ENCODE peak calls at places on chromosomes 3 and 15, in four cellular contexts. K is stomach, T is Peyer's patch, I is ovary. E is an unnamed sample.

GRCh38 chr15:48897144-48897814 is 19.3 kb downstream of the EID1 start:
- DNase-seq in K (no peak), T (no peak), I (no peak), E (no peak)

GRCh38 chr15:68517285-68517711 is 61.5 kb upstream of the CORO2B start:
- DNase-seq in K (no peak), T (no peak), I (no peak), E (no peak)

GRCh38 chr3:109268181-109268580 is 48.1 kb downstream of the DPPA2 start:
- DNase-seq in K (no peak), T (no peak), I (no peak), E (no peak)

GRCh38 chr3:153291052-153291689 is 129.1 kb downstream of the RAP2B start:
- DNase-seq in K (no peak), T (no peak), I (no peak), E (no peak)

GRCh38 chr15:68783226-68784054 is 37.3 kb downstream of the ANP32A start:
- DNase-seq in K (peak; percentile 77), T (peak; percentile 50), I (no peak), E (no peak)

GRCh38 chr3:134754768-134755559 is 40.1 kb upstream of the EPHB1 start:
- DNase-seq in K (peak; percentile 35), T (no peak), I (no peak), E (peak; percentile 51)

GRCh38 chr15:59524331-59524731 is 86.3 kb downstream of the FAM81A start:
- DNase-seq in K (no peak), T (peak; percentile 36), I (no peak), E (no peak)

GRCh38 chr3:84487296-84487695 is 471.5 kb upstream of the CADM2 start:
- DNase-seq in K (no peak), T (no peak), I (no peak), E (no peak)

GRCh38 chr15:57251941-57252340 is 124.4 kb upstream of the CGNL1 start:
- DNase-seq in K (no peak), T (no peak), I (no peak), E (no peak)

GRCh38 chr3:17078885-17079465 is 194.2 kb downstream of the PLCL2 start:
- DNase-seq in K (no peak), T (no peak), I (no peak), E (no peak)

GRCh38 chr3:34696831-34697230 is 898.4 kb downstream of the PDCD6IP start:
- DNase-seq in K (no peak), T (no peak), I (no peak), E (no peak)

GRCh38 chr3:58044656-58045055 is 36.4 kb downstream of the FLNB start:
- DNase-seq in K (no peak), T (no peak), I (no peak), E (peak; percentile 34)

GRCh38 chr3:39404943-39405686 is 1.4 kb upstream of the RPSA start:
- DNase-seq in K (no peak), T (no peak), I (no peak), E (no peak)

GRCh38 chr15:48493084-48493762 is 152.3 kb downstream of the FBN1 start:
- DNase-seq in K (no peak), T (no peak), I (no peak), E (peak; percentile 20)

GRCh38 chr15:44125879-44126278 is 69.2 kb downstream of the FRMD5 start:
- DNase-seq in K (no peak), T (no peak), I (no peak), E (no peak)

GRCh38 chr3:18847583-18848197 is 300.6 kb upstream of the KCNH8 start:
- DNase-seq in K (no peak), T (no peak), I (no peak), E (no peak)

GRCh38 chr3:18853269-18853668 is 295.0 kb upstream of the KCNH8 start:
- DNase-seq in K (no peak), T (no peak), I (no peak), E (no peak)
- TF ChIP-seq CTCF in K (no peak), T (no peak), I (no peak), E (no peak)

DNA sequence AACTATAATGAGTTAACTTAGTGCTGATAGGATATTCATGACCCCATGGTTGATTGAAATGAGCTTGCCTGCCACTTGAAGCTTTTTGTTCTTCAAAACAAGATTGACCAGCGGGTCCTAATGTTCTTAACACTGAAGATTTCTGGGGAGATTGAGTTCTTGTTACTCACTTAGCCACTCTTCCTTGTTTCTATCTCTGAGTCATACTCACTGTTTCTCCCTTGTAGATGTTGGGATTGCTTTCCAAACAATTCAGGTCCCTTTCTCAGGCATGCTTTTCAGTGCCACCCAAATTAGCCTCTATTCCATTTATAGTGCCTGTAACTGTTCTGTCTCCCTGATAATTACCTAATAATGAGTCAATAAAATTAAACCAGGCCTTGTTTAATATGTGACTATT is 517.0 kb downstream of the SQOR start:
- DNase-seq in K (no peak), T (no peak), I (no peak), E (no peak)
- TF ChIP-seq POLR2A in K (no peak), T (no peak), I (no peak), E (no peak)

DNA sequence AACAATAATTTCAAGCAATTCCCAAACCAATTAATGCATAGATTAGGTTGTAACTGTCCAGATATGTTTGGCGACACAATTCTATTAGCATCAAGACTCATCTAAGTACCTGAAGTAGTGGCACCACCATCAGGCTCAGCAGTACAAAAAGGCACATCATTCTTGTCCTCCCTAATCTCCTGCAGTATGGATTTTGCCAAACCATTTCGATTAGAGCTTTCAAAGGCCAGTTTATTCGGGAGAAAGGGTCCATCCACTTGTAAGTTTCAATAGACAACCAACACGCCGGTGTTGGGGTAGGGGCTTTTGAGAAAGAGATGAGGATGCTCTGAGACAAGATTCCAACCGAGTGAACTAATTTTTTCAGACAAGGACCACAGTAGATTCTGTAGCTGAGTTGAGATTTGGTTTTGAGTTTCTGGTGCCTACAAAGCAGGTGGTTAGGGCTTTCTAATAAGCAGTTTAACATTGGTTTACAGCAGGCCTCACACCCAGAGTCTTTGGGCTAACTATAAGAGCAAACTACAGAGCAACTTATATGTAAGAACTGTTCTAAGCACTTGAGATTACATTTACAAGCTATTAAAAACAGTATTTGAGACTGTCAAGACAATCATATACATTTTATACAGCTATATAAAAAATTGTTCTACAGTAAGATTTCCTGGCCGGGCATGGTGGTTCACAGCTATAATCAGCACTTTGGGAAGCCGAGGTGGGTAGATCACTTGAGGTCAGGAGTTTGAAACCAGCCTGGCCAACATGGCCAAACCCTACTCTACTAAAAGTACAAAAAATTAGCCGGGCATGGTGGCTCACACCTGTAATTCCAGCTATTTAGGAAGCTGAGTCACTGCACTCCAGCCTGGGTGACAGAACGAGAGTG is 4.5 kb downstream of the RPL22L1 start:
- DNase-seq in K (no peak), T (no peak), I (no peak), E (no peak)
- TF ChIP-seq CTCF in K (no peak), T (no peak), I (no peak), E (no peak)

GRCh38 chr3:183435701-183436100 is 7.3 kb upstream of the MCF2L2 start:
- DNase-seq in K (no peak), T (no peak), I (no peak), E (no peak)
- TF ChIP-seq POLR2A in K (no peak), T (no peak), I (no peak), E (no peak)

GRCh38 chr3:190249414-190249813 is 72.8 kb downstream of the CLDN1 start:
- DNase-seq in K (no peak), T (no peak), I (no peak), E (no peak)
- TF ChIP-seq CTCF in K (no peak), T (no peak), I (no peak), E (no peak)

DNA sequence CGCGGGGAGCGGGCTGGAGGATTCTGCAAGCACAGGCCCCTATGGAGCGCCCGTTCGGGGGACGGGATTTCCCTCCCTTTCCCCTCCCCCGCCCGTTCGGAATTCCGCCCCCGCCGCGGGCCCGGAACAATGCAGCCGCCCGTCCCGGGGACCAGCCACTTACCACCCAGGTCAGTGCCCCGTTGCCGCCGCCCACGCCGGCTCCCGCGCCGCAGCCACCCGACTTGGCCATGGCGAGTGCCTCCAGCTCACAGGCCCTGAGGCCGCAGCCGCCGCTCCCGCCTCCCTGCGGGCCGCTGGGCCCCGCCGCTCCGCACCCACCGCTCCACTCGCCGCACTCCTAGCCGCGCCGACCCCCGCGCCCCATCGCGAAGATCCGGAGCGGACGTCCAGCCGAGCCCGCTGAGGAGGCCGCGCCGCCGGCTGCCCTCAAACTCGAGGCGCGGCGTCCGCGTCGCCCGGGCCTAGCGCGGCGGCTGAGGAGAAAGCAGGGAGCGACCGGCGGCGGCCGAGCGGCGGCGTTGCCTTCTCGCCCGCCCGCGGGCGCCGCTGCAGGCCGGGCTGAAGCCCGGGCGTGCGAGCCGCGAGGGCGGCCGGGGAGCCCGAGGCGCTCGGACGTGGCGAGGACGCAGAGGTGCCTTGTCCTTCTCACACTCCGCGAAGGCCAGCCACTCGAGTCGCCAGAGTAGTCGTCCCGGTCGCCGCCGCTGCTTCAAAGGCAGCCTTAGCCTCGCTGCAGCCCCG is 469 bp downstream of the TOP2B start:
- DNase-seq in K (peak; percentile 68), T (peak; percentile 71), I (peak; percentile 75), E (peak; percentile 83)
- TF ChIP-seq POLR2A in K (no peak), T (no peak), I (no peak), E (peak; percentile 37)

GRCh38 chr15:74955796-74956647 is 550 bp downstream of the RPP25 start:
- DNase-seq in K (peak; percentile 89), T (peak; percentile 71), I (peak; percentile 83), E (peak; percentile 81)
- TF ChIP-seq CTCF in K (peak; percentile 11), T (peak; percentile 57), I (peak; percentile 75), E (no peak)

GRCh38 chr3:195001261-195001660 is 269.7 kb downstream of the XXYLT1 start:
- DNase-seq in K (no peak), T (no peak), I (no peak), E (no peak)
- TF ChIP-seq POLR2A in K (no peak), T (no peak), I (no peak), E (no peak)

GRCh38 chr15:73125219-73125618 is 73.0 kb downstream of the NEO1 start:
- DNase-seq in K (no peak), T (no peak), I (no peak), E (no peak)

GRCh38 chr15:73130830-73131229 is 78.6 kb downstream of the NEO1 start:
- DNase-seq in K (no peak), T (no peak), I (no peak), E (no peak)

DNA sequence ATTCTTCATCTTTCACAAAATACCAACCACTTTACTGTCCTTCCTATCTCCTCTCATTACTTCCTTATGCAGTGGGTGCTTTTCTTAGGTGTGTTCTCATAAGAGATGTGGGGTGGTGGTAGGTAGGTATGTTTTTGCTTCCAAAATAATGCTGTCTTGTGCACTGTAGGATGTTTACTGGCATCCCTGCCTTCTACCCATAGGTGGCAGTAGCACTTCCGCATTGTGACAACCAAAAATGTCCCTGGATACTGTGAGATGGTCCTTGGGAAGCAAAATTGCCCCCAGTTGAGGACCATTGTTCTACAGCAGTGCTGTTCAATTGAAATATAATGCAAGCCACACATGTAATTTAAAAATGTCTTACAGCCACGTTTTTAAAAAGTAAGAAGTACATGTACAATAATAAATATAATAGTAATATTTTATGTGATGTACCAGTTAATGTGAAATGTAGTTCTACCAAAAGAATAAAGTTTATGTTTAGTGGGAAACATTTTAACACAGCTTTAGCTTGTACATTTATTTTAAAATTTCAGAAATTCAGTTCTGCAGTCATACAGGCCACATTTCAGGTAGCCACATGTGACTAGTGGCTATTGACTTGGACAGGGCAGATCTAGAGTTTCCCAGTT is 75.2 kb downstream of the NEO1 start:
- DNase-seq in K (no peak), T (no peak), I (no peak), E (no peak)
- TF ChIP-seq CTCF in K (peak; percentile 34), T (peak; percentile 15), I (no peak), E (peak; percentile 51)

E was measured in adrenal gland.